ENCODE peak calls at places on chromosomes 16 and 17, in ten cellular contexts. Q is H1, N is tibial nerve, X is sigmoid colon, F is esophagus muscularis mucosa, C is A549, Z is SK-N-SH, R is transverse colon, A is stomach, G is K562. U is an unnamed sample.
A peak's percentile ranks its signal among the peaks of the same experiment; 100 is the strongest.

GRCh38 chr17:48054238-48055185 is 6.4 kb downstream of the NFE2L1 start:
- DNase-seq in Q (peak; percentile 89), N (peak; percentile 60), X (peak; percentile 93), F (no peak), C (no peak), Z (peak; percentile 97), R (peak; percentile 35), A (peak; percentile 53), G (peak; percentile 80), U (peak; percentile 87)

GRCh38 chr16:30747331-30747730 is 894 bp upstream of the PHKG2 start:
- DNase-seq in Q (no peak), N (no peak), X (no peak), F (no peak), C (no peak), Z (no peak), R (no peak), A (no peak), G (no peak), U (no peak)

GRCh38 chr16:89658221-89658879 is 714 bp downstream of the SPATA33 start:
- DNase-seq in Q (no peak), N (no peak), X (no peak), F (no peak), C (no peak), Z (peak; percentile 71), R (no peak), A (peak; percentile 28), G (peak; percentile 55), U (no peak)

GRCh38 chr17:30267625-30268024 is 24.1 kb downstream of the BLMH start:
- DNase-seq in Q (no peak), N (no peak), X (no peak), F (no peak), C (no peak), Z (no peak), R (no peak), A (no peak), G (no peak), U (no peak)

GRCh38 chr16:35752012-35752772 is 2292.8 kb downstream of the TP53TG3F start:
- DNase-seq in Q (no peak), N (no peak), X (no peak), F (peak; percentile 72), C (no peak), Z (no peak), R (no peak), A (no peak), G (no peak), U (no peak)

GRCh38 chr17:79892457-79893236 is 53.4 kb upstream of the CBX4 start:
- DNase-seq in Q (no peak), N (no peak), X (peak; percentile 32), F (no peak), C (no peak), Z (no peak), R (peak; percentile 87), A (peak; percentile 78), G (no peak), U (no peak)

GRCh38 chr16:47848481-47849109 is 307.2 kb downstream of the ABCC12 start:
- DNase-seq in Q (peak; percentile 45), N (no peak), X (no peak), F (peak; percentile 75), C (no peak), Z (no peak), R (no peak), A (no peak), G (no peak), U (no peak)

GRCh38 chr16:87860553-87861299 is 8.6 kb downstream of the SLC7A5 start:
- DNase-seq in Q (no peak), N (no peak), X (peak; percentile 88), F (no peak), C (peak; percentile 27), Z (peak; percentile 30), R (no peak), A (no peak), G (peak; percentile 49), U (no peak)

GRCh38 chr17:2150871-2151270 is 96.0 kb downstream of the HIC1 start:
- DNase-seq in Q (no peak), N (no peak), X (no peak), F (no peak), C (no peak), Z (no peak), R (no peak), A (no peak), G (no peak), U (no peak)

GRCh38 chr16:50313596-50314483 is 47.5 kb downstream of the ADCY7 start:
- DNase-seq in Q (peak; percentile 41), N (no peak), X (peak; percentile 76), F (peak; percentile 92), C (no peak), Z (no peak), R (no peak), A (peak; percentile 25), G (no peak), U (peak; percentile 26)

GRCh38 chr16:65815707-65816106 is 550.8 kb upstream of the CDH5 start:
- DNase-seq in Q (no peak), N (no peak), X (no peak), F (no peak), C (no peak), Z (no peak), R (no peak), A (no peak), G (no peak), U (no peak)

GRCh38 chr16:22926105-22926751 is 112.3 kb downstream of the HS3ST2 start:
- DNase-seq in Q (no peak), N (no peak), X (no peak), F (no peak), C (no peak), Z (peak; percentile 21), R (no peak), A (no peak), G (no peak), U (no peak)

GRCh38 chr17:63549289-63549945 is 860 bp upstream of the DCAF7 start:
- DNase-seq in Q (no peak), N (no peak), X (no peak), F (no peak), C (no peak), Z (no peak), R (no peak), A (peak; percentile 4), G (no peak), U (no peak)

GRCh38 chr17:63647065-63647725 is 25.0 kb downstream of the MAP3K3 start:
- DNase-seq in Q (no peak), N (no peak), X (no peak), F (no peak), C (no peak), Z (no peak), R (no peak), A (no peak), G (no peak), U (no peak)

GRCh38 chr17:61532818-61533217 is 58.2 kb downstream of the NACA2 start:
- DNase-seq in Q (no peak), N (no peak), X (no peak), F (no peak), C (no peak), Z (no peak), R (no peak), A (no peak), G (no peak), U (no peak)

GRCh38 chr17:64085650-64086005 is 44.3 kb downstream of the ERN1 start:
- DNase-seq in Q (no peak), N (no peak), X (no peak), F (no peak), C (no peak), Z (no peak), R (no peak), A (no peak), G (peak; percentile 46), U (no peak)

GRCh38 chr17:731943-732787 is at the start of gene TLCD3A:
- DNase-seq in Q (peak; percentile 74), N (peak; percentile 41), X (peak; percentile 87), F (no peak), C (peak; percentile 82), Z (peak; percentile 95), R (peak; percentile 78), A (peak; percentile 87), G (peak; percentile 85), U (peak; percentile 82)

GRCh38 chr16:49700222-49700927 is 155.5 kb downstream of the ZNF423 start:
- DNase-seq in Q (peak; percentile 68), N (no peak), X (peak; percentile 77), F (no peak), C (no peak), Z (peak; percentile 55), R (no peak), A (no peak), G (no peak), U (peak; percentile 68)

GRCh38 chr17:10149573-10150399 is 48.6 kb downstream of the GAS7 start:
- DNase-seq in Q (no peak), N (no peak), X (no peak), F (no peak), C (no peak), Z (no peak), R (no peak), A (no peak), G (peak; percentile 10), U (no peak)

GRCh38 chr16:12661656-12662172 is 142.0 kb downstream of the CPPED1 start:
- DNase-seq in Q (peak; percentile 82), N (no peak), X (no peak), F (no peak), C (no peak), Z (no peak), R (no peak), A (no peak), G (peak; percentile 42), U (no peak)

GRCh38 chr17:21510686-21511367 is 134.7 kb downstream of the KCNJ12 start:
- DNase-seq in Q (no peak), N (no peak), X (no peak), F (no peak), C (no peak), Z (no peak), R (no peak), A (no peak), G (no peak), U (no peak)

GRCh38 chr17:45086346-45086745 is 25.2 kb downstream of the NMT1 start:
- DNase-seq in Q (no peak), N (no peak), X (no peak), F (no peak), C (no peak), Z (no peak), R (no peak), A (no peak), G (no peak), U (no peak)
- H3K27ac ChIP-seq in Q (no peak overlapping the region), N (no peak overlapping the region), X (no peak overlapping the region), F (no peak overlapping the region), C (no peak overlapping the region), Z (no peak overlapping the region), R (peak overlapping the region; percentile 30), A (no peak overlapping the region), G (no peak overlapping the region), U (no peak overlapping the region)

GRCh38 chr17:83151442-83152220 is 72.2 kb downstream of the METRNL start:
- DNase-seq in Q (no peak), N (no peak), X (peak; percentile 63), F (peak; percentile 68), C (no peak), Z (peak; percentile 37), R (no peak), A (no peak), G (peak; percentile 9), U (peak; percentile 60)
- TF ChIP-seq EP300 in Q (no peak), N (no peak), X (no peak), F (no peak), C (no peak), Z (no peak), R (no peak), A (no peak), G (no peak), U (no peak)

GRCh38 chr17:33127706-33128105 is 136.1 kb downstream of the SPACA3 start:
- DNase-seq in Q (no peak), N (no peak), X (no peak), F (no peak), C (no peak), Z (no peak), R (no peak), A (no peak), G (no peak), U (no peak)
- H3K27ac ChIP-seq in Q (no peak overlapping the region), N (no peak overlapping the region), X (no peak overlapping the region), F (no peak overlapping the region), C (peak overlapping the region; percentile 76), Z (no peak overlapping the region), R (no peak overlapping the region), A (no peak overlapping the region), G (no peak overlapping the region), U (no peak overlapping the region)

GRCh38 chr17:82113422-82113821 is 15.4 kb upstream of the FASN start:
- DNase-seq in Q (no peak), N (no peak), X (no peak), F (no peak), C (no peak), Z (no peak), R (no peak), A (no peak), G (no peak), U (no peak)
- TF ChIP-seq EP300 in Q (no peak), N (no peak), X (no peak), F (no peak), C (no peak), Z (no peak), R (no peak), A (no peak), G (no peak), U (no peak)

U was measured in ovary.